ENCODE peak calls at places on chromosomes 4 and X, in seven cellular contexts. V is A549, T is H1, J is HepG2, I is SK-N-SH, X is GM12878, K is stomach. E is an unnamed sample.

GRCh38 chr4:87633239-87633638 is 16.8 kb upstream of the DMP1 start:
- DNase-seq in X (no peak), I (peak; percentile 24), J (no peak), T (no peak), V (peak; percentile 2), K (no peak), E (no peak)

GRCh38 chr4:108166441-108167315 is 2.1 kb downstream of the LEF1 start:
- DNase-seq in K (peak; percentile 54), V (no peak), X (no peak), I (peak; percentile 47), T (peak; percentile 71), J (peak; percentile 10), E (no peak)

GRCh38 chr4:112284662-112285411 is 867 bp downstream of the TIFA start:
- DNase-seq in J (no peak), T (no peak), I (peak; percentile 64), V (no peak), K (no peak), X (no peak), E (no peak)

GRCh38 chr4:186326391-186326790 is 60.4 kb downstream of the F11 start:
- DNase-seq in T (no peak), K (no peak), X (no peak), I (no peak), V (no peak), J (no peak), E (no peak)

GRCh38 chr4:164357957-164358356 is 396.0 kb upstream of the SMIM31 start:
- DNase-seq in T (no peak), I (no peak), V (no peak), J (no peak), K (no peak), X (no peak), E (no peak)

GRCh38 chrX:46978341-46979291 is 66.4 kb downstream of the JADE3 start:
- DNase-seq in T (peak; percentile 84), K (peak; percentile 80), V (peak; percentile 89), X (peak; percentile 39), I (peak; percentile 42), J (peak; percentile 64), E (peak; percentile 42)

GRCh38 chr4:70269674-70270073 is 27.3 kb downstream of the CSN3 start:
- DNase-seq in K (no peak), I (peak; percentile 2), T (no peak), X (no peak), J (peak; percentile 10), V (peak; percentile 1), E (no peak)

GRCh38 chr4:1247811-1248261 is 1.1 kb downstream of the CTBP1 start:
- DNase-seq in T (peak; percentile 71), I (no peak), J (no peak), X (no peak), K (no peak), V (no peak), E (no peak)

GRCh38 chr4:24662065-24662464 is 77.7 kb upstream of the DHX15 start:
- DNase-seq in K (no peak), J (no peak), V (no peak), X (no peak), I (no peak), T (no peak), E (no peak)

GRCh38 chr4:87093443-87094123 is 126.8 kb downstream of the KLHL8 start:
- DNase-seq in I (peak; percentile 67), K (no peak), V (peak; percentile 56), J (peak; percentile 56), T (no peak), X (peak; percentile 43), E (peak; percentile 37)

GRCh38 chrX:22109442-22109841 is 77.3 kb downstream of the PHEX start:
- DNase-seq in T (no peak), I (no peak), X (no peak), V (peak; percentile 33), J (no peak), K (no peak), E (no peak)

GRCh38 chrX:139207655-139208054 is 322.9 kb upstream of the F9 start:
- DNase-seq in V (no peak), T (no peak), I (no peak), J (no peak), K (no peak), X (no peak), E (no peak)

GRCh38 chr4:177118596-177118995 is 191.1 kb upstream of the NEIL3 start:
- DNase-seq in T (no peak), J (no peak), V (no peak), X (no peak), K (no peak), I (peak; percentile 1), E (no peak)

GRCh38 chr4:13860126-13860525 is 232.6 kb upstream of the BOD1L1 start:
- DNase-seq in V (no peak), X (no peak), K (no peak), I (peak; percentile 6), T (no peak), J (peak; percentile 60), E (no peak)

GRCh38 chr4:125956281-125956680 is 641.5 kb downstream of the FAT4 start:
- DNase-seq in X (no peak), I (no peak), J (no peak), K (no peak), T (no peak), V (no peak), E (no peak)

DNA sequence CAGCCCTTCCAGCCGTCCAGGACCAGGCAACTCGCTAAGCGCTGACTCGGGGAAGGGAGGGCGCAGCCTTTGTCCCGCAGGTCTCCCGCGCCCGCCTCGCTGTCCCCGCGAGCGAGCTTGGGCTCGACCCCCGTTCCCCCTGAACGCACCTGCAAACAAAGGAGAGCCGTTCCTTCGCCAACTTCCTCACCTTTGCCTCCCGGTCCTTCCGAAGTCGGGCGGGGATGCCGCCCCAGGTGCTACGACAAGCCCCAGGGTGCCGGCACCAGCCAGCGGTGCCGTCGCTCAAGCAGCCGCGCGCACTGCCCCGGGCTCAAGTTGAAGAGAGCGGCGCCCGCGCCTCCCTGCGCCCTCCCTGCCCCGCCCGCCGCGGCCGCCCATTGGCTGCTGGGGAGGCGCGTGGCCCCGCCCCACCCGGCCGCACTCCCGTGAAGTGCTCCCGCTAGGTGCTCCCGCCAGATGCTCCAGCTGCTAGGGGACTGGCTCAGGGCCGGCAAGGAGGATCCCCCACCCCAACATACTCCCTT is 107.1 kb downstream of the NSUN7 start:
- DNase-seq in J (no peak), K (peak; percentile 65), T (peak; percentile 90), V (peak; percentile 54), I (peak; percentile 96), X (no peak), E (peak; percentile 83)
- TF ChIP-seq EP300 in J (no peak), K (no peak), T (no peak), V (no peak), I (no peak), X (no peak), E (no peak)

GRCh38 chr4:80307774-80308465 is 27.6 kb upstream of the CFAP299 start:
- DNase-seq in T (no peak), J (no peak), X (no peak), V (no peak), I (peak; percentile 30), K (no peak), E (no peak)

GRCh38 chr4:80305466-80305865 is 30.1 kb upstream of the CFAP299 start:
- DNase-seq in I (no peak), V (no peak), K (no peak), X (no peak), T (no peak), J (no peak), E (no peak)

GRCh38 chr4:80307183-80307735 is 28.3 kb upstream of the CFAP299 start:
- DNase-seq in I (no peak), V (no peak), K (no peak), T (no peak), J (no peak), X (no peak), E (no peak)

GRCh38 chr4:80308466-80308822 is 27.1 kb upstream of the CFAP299 start:
- DNase-seq in T (no peak), I (no peak), K (no peak), X (no peak), J (no peak), V (no peak), E (no peak)

DNA sequence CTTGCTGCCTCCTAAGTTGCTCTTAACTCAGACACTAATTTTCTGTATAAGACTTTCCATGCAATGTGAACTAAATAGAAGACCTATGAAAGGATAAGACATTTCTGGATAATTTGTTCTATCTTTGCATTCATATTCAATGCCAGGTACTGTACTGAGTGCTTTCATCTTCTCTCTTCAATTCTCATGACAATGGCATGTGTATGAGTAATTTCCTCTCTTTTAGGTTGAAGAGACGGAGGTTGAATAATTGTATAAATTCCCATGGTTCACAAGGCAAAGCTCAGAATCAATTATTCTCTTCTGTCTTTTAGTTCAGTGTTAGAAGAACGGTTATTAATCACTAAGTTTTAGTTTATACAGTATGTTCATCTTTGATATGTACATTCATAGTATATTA is 29.3 kb upstream of the CFAP299 start:
- DNase-seq in V (no peak), K (no peak), I (no peak), T (no peak), X (no peak), J (no peak), E (no peak)
- H3K4me1 ChIP-seq in V (no peaks in the 10 kb centered on the region), K (no peaks in the 10 kb centered on the region), I (peaks cover 5% of the 10 kb centered on the region), T (no peaks in the 10 kb centered on the region), X (no peaks in the 10 kb centered on the region), J (no peaks in the 10 kb centered on the region), E (no peaks in the 10 kb centered on the region)

GRCh38 chr4:25816591-25817058 is 46.2 kb downstream of the SEL1L3 start:
- DNase-seq in V (no peak), J (no peak), X (no peak), I (no peak), T (no peak), K (no peak), E (no peak)

GRCh38 chr4:25814737-25815136 is 48.1 kb downstream of the SEL1L3 start:
- DNase-seq in J (no peak), T (no peak), V (no peak), X (no peak), K (no peak), I (no peak), E (no peak)

GRCh38 chr4:25818293-25819240 is 44.2 kb downstream of the SEL1L3 start:
- DNase-seq in T (no peak), I (no peak), J (no peak), K (no peak), X (no peak), V (no peak), E (no peak)

GRCh38 chr4:25815586-25815985 is 47.2 kb downstream of the SEL1L3 start:
- DNase-seq in X (no peak), J (no peak), K (no peak), V (no peak), T (no peak), I (no peak), E (no peak)

DNA sequence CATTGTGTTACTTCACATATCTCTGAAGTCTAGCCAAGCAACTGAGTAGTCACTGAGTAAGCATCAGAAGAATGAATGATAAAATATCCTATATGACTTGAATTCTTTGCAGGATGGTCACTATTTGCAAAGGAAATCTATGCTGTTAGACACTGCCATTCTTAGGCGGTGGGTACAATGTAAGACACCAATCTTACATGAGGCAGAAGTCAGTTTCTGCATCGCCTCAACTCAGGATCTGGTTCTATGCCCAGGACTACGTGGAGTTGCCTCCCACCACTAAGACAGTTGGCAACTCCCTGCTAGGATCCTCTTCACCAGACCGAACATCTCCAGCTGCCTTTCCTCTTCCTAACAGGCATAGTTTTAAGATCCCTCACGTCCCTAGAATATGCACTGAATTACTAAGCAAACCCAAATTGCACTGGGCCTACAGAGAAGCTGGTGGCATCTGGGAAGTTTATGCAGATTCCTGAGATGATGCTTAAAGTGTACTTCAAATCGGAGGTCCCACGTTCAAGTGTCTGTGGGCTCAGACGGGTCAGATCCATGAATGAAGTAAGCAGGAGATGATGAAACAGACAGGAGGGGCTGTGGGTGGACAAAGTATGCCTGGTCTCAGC is 45.6 kb downstream of the SEL1L3 start:
- DNase-seq in I (no peak), J (no peak), K (no peak), V (peak; percentile 53), X (no peak), T (no peak), E (no peak)
- TF ChIP-seq EP300 in I (no peak), J (no peak), K (no peak), V (peak; percentile 59), X (no peak), T (no peak), E (no peak)

GRCh38 chrX:6640727-6641126 is 105.8 kb upstream of the VCX3A start:
- DNase-seq in V (no peak), I (no peak), T (no peak), X (no peak), J (no peak), K (no peak), E (no peak)
- H3K4me1 ChIP-seq in V (no peaks in the 10 kb centered on the region), I (no peaks in the 10 kb centered on the region), T (no peaks in the 10 kb centered on the region), X (no peaks in the 10 kb centered on the region), J (no peaks in the 10 kb centered on the region), K (no peaks in the 10 kb centered on the region), E (no peaks in the 10 kb centered on the region)

E was measured in ovary.